ENCODE peak calls at places on chromosomes 5 and 9, in nine cellular contexts. One of them, this sample, is unnamed.

GRCh38 chr5:40401965-40402364 is 277.8 kb upstream of the PTGER4 start:
- DNase-seq in T-helper 2 cell: no peak
- DNase-seq in NK-92 treated with Interleukin-12 subunit alpha and Interleukin-12 subunit beta, amount 100 ng/mL, for 24 hours: no peak
- DNase-seq in A549: peak; percentile 31
- DNase-seq in iris pigment epithelial cell: peak; percentile 82
- DNase-seq in caudate nucleus: no peak
- DNase-seq in GM04503: no peak
- DNase-seq in upper lobe of right lung: no peak
- DNase-seq in neuronal stem cell: no peak
- DNase-seq in this sample: no peak

GRCh38 chr9:70405808-70406445 is 8.5 kb downstream of the KLF9 start:
- DNase-seq in T-helper 2 cell: no peak
- DNase-seq in NK-92 treated with Interleukin-12 subunit alpha and Interleukin-12 subunit beta, amount 100 ng/mL, for 24 hours: no peak
- DNase-seq in A549: no peak
- DNase-seq in iris pigment epithelial cell: no peak
- DNase-seq in caudate nucleus: no peak
- DNase-seq in GM04503: no peak
- DNase-seq in upper lobe of right lung: no peak
- DNase-seq in neuronal stem cell: no peak
- DNase-seq in this sample: no peak

GRCh38 chr9:18396102-18396728 is 77.7 kb upstream of the ADAMTSL1 start:
- DNase-seq in T-helper 2 cell: no peak
- DNase-seq in NK-92 treated with Interleukin-12 subunit alpha and Interleukin-12 subunit beta, amount 100 ng/mL, for 24 hours: no peak
- DNase-seq in A549: peak; percentile 24
- DNase-seq in iris pigment epithelial cell: peak; percentile 34
- DNase-seq in caudate nucleus: no peak
- DNase-seq in GM04503: no peak
- DNase-seq in upper lobe of right lung: no peak
- DNase-seq in neuronal stem cell: no peak
- DNase-seq in this sample: peak; percentile 48

GRCh38 chr9:4669890-4670289 is 3.6 kb upstream of the SPATA6L start:
- DNase-seq in T-helper 2 cell: no peak
- DNase-seq in NK-92 treated with Interleukin-12 subunit alpha and Interleukin-12 subunit beta, amount 100 ng/mL, for 24 hours: no peak
- DNase-seq in A549: no peak
- DNase-seq in iris pigment epithelial cell: no peak
- DNase-seq in caudate nucleus: no peak
- DNase-seq in GM04503: no peak
- DNase-seq in upper lobe of right lung: no peak
- DNase-seq in neuronal stem cell: no peak
- DNase-seq in this sample: no peak

GRCh38 chr9:105957830-105958229 is 263.5 kb downstream of the TMEM38B start:
- DNase-seq in T-helper 2 cell: no peak
- DNase-seq in NK-92 treated with Interleukin-12 subunit alpha and Interleukin-12 subunit beta, amount 100 ng/mL, for 24 hours: no peak
- DNase-seq in A549: no peak
- DNase-seq in iris pigment epithelial cell: no peak
- DNase-seq in caudate nucleus: no peak
- DNase-seq in GM04503: no peak
- DNase-seq in upper lobe of right lung: no peak
- DNase-seq in neuronal stem cell: no peak
- DNase-seq in this sample: no peak

GRCh38 chr9:137458194-137459146 is 664 bp downstream of the NSMF start:
- DNase-seq in T-helper 2 cell: peak; percentile 14
- DNase-seq in NK-92 treated with Interleukin-12 subunit alpha and Interleukin-12 subunit beta, amount 100 ng/mL, for 24 hours: no peak
- DNase-seq in A549: no peak
- DNase-seq in iris pigment epithelial cell: no peak
- DNase-seq in caudate nucleus: no peak
- DNase-seq in GM04503: no peak
- DNase-seq in upper lobe of right lung: peak; percentile 76
- DNase-seq in neuronal stem cell: no peak
- DNase-seq in this sample: peak; percentile 22

GRCh38 chr5:66596791-66597757 is 881 bp downstream of the MAST4 start:
- DNase-seq in T-helper 2 cell: no peak
- DNase-seq in NK-92 treated with Interleukin-12 subunit alpha and Interleukin-12 subunit beta, amount 100 ng/mL, for 24 hours: no peak
- DNase-seq in A549: peak; percentile 23
- DNase-seq in iris pigment epithelial cell: peak; percentile 10
- DNase-seq in caudate nucleus: no peak
- DNase-seq in GM04503: no peak
- DNase-seq in upper lobe of right lung: peak; percentile 83
- DNase-seq in neuronal stem cell: peak; percentile 39
- DNase-seq in this sample: peak; percentile 7

GRCh38 chr9:99762470-99762869 is 59.2 kb upstream of the NR4A3 start:
- DNase-seq in T-helper 2 cell: no peak
- DNase-seq in NK-92 treated with Interleukin-12 subunit alpha and Interleukin-12 subunit beta, amount 100 ng/mL, for 24 hours: no peak
- DNase-seq in A549: no peak
- DNase-seq in iris pigment epithelial cell: no peak
- DNase-seq in caudate nucleus: no peak
- DNase-seq in GM04503: no peak
- DNase-seq in upper lobe of right lung: no peak
- DNase-seq in neuronal stem cell: no peak
- DNase-seq in this sample: no peak

GRCh38 chr9:86764230-86765039 is 182.9 kb downstream of the GAS1 start:
- DNase-seq in T-helper 2 cell: no peak
- DNase-seq in NK-92 treated with Interleukin-12 subunit alpha and Interleukin-12 subunit beta, amount 100 ng/mL, for 24 hours: no peak
- DNase-seq in A549: no peak
- DNase-seq in iris pigment epithelial cell: no peak
- DNase-seq in caudate nucleus: no peak
- DNase-seq in GM04503: no peak
- DNase-seq in upper lobe of right lung: no peak
- DNase-seq in neuronal stem cell: no peak
- DNase-seq in this sample: no peak

GRCh38 chr5:173429489-173430150 is 101.4 kb upstream of the STC2 start:
- DNase-seq in T-helper 2 cell: no peak
- DNase-seq in NK-92 treated with Interleukin-12 subunit alpha and Interleukin-12 subunit beta, amount 100 ng/mL, for 24 hours: no peak
- DNase-seq in A549: no peak
- DNase-seq in iris pigment epithelial cell: peak; percentile 24
- DNase-seq in caudate nucleus: no peak
- DNase-seq in GM04503: no peak
- DNase-seq in upper lobe of right lung: no peak
- DNase-seq in neuronal stem cell: no peak
- DNase-seq in this sample: no peak

GRCh38 chr9:42852133-42852532 is 668.7 kb downstream of the SPATA31A6 start:
- DNase-seq in T-helper 2 cell: no peak
- DNase-seq in NK-92 treated with Interleukin-12 subunit alpha and Interleukin-12 subunit beta, amount 100 ng/mL, for 24 hours: no peak
- DNase-seq in A549: peak; percentile 73
- DNase-seq in iris pigment epithelial cell: peak; percentile 59
- DNase-seq in caudate nucleus: no peak
- DNase-seq in GM04503: no peak
- DNase-seq in upper lobe of right lung: peak; percentile 56
- DNase-seq in neuronal stem cell: peak; percentile 29
- DNase-seq in this sample: peak; percentile 68

GRCh38 chr9:21974230-21974541 is 20.0 kb downstream of the CDKN2A start:
- DNase-seq in T-helper 2 cell: no peak
- DNase-seq in NK-92 treated with Interleukin-12 subunit alpha and Interleukin-12 subunit beta, amount 100 ng/mL, for 24 hours: no peak
- DNase-seq in A549: no peak
- DNase-seq in iris pigment epithelial cell: no peak
- DNase-seq in caudate nucleus: no peak
- DNase-seq in GM04503: no peak
- DNase-seq in upper lobe of right lung: no peak
- DNase-seq in neuronal stem cell: no peak
- DNase-seq in this sample: no peak